ENCODE peak calls at places on chromosomes 2 and 18, in five cellular contexts. E is testis, F is uterus, H is PC-3, X is brain microvascular endothelial cell. N is an unnamed sample.

GRCh38 chr2:180314086-180314485 is 307.0 kb upstream of the CWC22 start:
- DNase-seq in X (peak; percentile 17), E (no peak), H (no peak), F (no peak), N (no peak)

GRCh38 chr2:134389331-134389835 is 135.5 kb downstream of the MGAT5 start:
- DNase-seq in H (no peak), F (no peak), X (no peak), E (no peak), N (no peak)

GRCh38 chr2:196249860-196250259 is 78.5 kb upstream of the STK17B start:
- DNase-seq in H (peak; percentile 58), E (no peak), F (no peak), X (no peak), N (peak; percentile 23)

GRCh38 chr2:207594731-207595130 is 30.5 kb downstream of the METTL21A start:
- DNase-seq in F (no peak), H (no peak), X (no peak), E (no peak), N (no peak)

GRCh38 chr2:230913812-230914211 is 11.2 kb downstream of the GPR55 start:
- DNase-seq in X (no peak), E (no peak), F (no peak), H (no peak), N (no peak)

GRCh38 chr2:241050624-241051577 is 51.2 kb downstream of the MTERF4 start:
- DNase-seq in H (no peak), E (peak; percentile 8), X (no peak), F (no peak), N (no peak)

GRCh38 chr18:6521804-6522418 is 107.2 kb upstream of the L3MBTL4 start:
- DNase-seq in H (peak; percentile 85), X (peak; percentile 63), E (peak; percentile 70), F (no peak), N (peak; percentile 13)

GRCh38 chr2:223696719-223697118 is 94.6 kb upstream of the SCG2 start:
- DNase-seq in E (no peak), H (peak; percentile 89), F (no peak), X (no peak), N (no peak)

GRCh38 chr2:71613566-71613952 is 160.2 kb downstream of the DYSF start:
- DNase-seq in X (no peak), E (no peak), H (no peak), F (no peak), N (no peak)

GRCh38 chr18:9755603-9756002 is 47.5 kb downstream of the RAB31 start:
- DNase-seq in F (no peak), E (no peak), H (no peak), X (peak; percentile 56), N (no peak)

DNA sequence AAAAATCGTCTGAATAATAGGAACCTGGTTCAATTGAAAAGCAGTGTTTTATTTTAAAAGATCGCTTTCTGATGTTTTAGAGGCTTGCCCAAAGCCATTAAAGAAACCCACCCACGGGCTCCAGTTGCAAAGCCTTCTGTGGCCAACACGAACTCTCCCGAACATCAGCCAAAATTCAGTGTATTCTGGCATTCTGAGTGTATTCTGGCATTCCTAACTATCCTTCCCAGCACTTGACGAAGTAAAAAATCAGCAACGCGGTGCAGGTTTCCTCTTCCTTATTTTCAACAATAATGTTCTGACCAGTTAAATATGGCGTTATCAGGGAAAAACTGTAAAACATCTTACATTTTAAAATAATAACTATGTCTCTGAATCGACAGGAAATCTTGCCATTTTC is 44.6 kb downstream of the ZNF516 start:
- DNase-seq in H (peak; percentile 4), E (peak; percentile 34), F (no peak), X (no peak), N (no peak)
- H3K4me3 ChIP-seq in H (peak overlapping the region; percentile 68), E (peak overlapping the region; percentile 54), F (peak overlapping the region; percentile 52), X (peak overlapping the region; percentile 59), N (peak overlapping the region; percentile 50)

GRCh38 chr2:1740714-1741584 is 3.4 kb downstream of the PXDN start:
- DNase-seq in H (no peak), E (peak; percentile 13), X (no peak), F (peak; percentile 11), N (no peak)
- H3K27ac ChIP-seq in H (peak overlapping the region; percentile 6), E (no peak overlapping the region), X (peak overlapping the region; percentile 70), F (peak overlapping the region; percentile 72), N (no peak overlapping the region)

GRCh38 chr2:119218478-119219064 is 5.1 kb upstream of the STEAP3 start:
- DNase-seq in E (peak; percentile 66), H (peak; percentile 38), F (no peak), X (peak; percentile 53), N (peak; percentile 84)
- TF ChIP-seq CTCF in E (no peak), H (peak; percentile 38), F (peak; percentile 35), X (peak; percentile 79), N (peak; percentile 86)

GRCh38 chr2:11373096-11373495 is 28.7 kb upstream of the ROCK2 start:
- DNase-seq in E (no peak), F (no peak), H (peak; percentile 67), X (no peak), N (no peak)

GRCh38 chr2:11376071-11376470 is 31.6 kb upstream of the ROCK2 start:
- DNase-seq in X (no peak), F (no peak), E (no peak), H (no peak), N (no peak)

GRCh38 chr2:11375689-11376027 is 31.2 kb upstream of the ROCK2 start:
- DNase-seq in X (no peak), F (no peak), E (no peak), H (no peak), N (no peak)

GRCh38 chr2:11377915-11378649 is 33.6 kb upstream of the ROCK2 start:
- DNase-seq in H (no peak), X (no peak), F (peak; percentile 79), E (no peak), N (no peak)

GRCh38 chr2:11375025-11375688 is 30.7 kb upstream of the ROCK2 start:
- DNase-seq in E (no peak), H (no peak), F (no peak), X (no peak), N (no peak)
- H3K4me3 ChIP-seq in E (no peak overlapping the region), H (no peak overlapping the region), F (no peak overlapping the region), X (no peak overlapping the region), N (no peak overlapping the region)

GRCh38 chr2:47070920-47071824 is 83.9 kb downstream of the STPG4 start:
- DNase-seq in X (peak; percentile 92), H (peak; percentile 77), F (peak; percentile 82), E (peak; percentile 68), N (peak; percentile 58)

GRCh38 chr2:47068966-47069627 is 86.0 kb downstream of the STPG4 start:
- DNase-seq in H (no peak), X (no peak), F (no peak), E (no peak), N (no peak)

GRCh38 chr2:47070155-47070919 is 84.8 kb downstream of the STPG4 start:
- DNase-seq in F (no peak), X (no peak), E (peak; percentile 66), H (no peak), N (no peak)

GRCh38 chr2:47067788-47068407 is 87.2 kb downstream of the STPG4 start:
- DNase-seq in F (no peak), X (no peak), H (no peak), E (no peak), N (no peak)

GRCh38 chr2:47069628-47070154 is 85.4 kb downstream of the STPG4 start:
- DNase-seq in X (no peak), F (no peak), H (peak; percentile 96), E (no peak), N (peak; percentile 97)
- H3K27ac ChIP-seq in X (peak overlapping the region; percentile 97), F (peak overlapping the region; percentile 98), H (peak overlapping the region; percentile 53), E (peak overlapping the region; percentile 86), N (peak overlapping the region; percentile 91)

GRCh38 chr18:31977270-31977872 is 34.4 kb upstream of the TRAPPC8 start:
- DNase-seq in X (peak; percentile 23), E (peak; percentile 19), F (peak; percentile 21), H (peak; percentile 9), N (peak; percentile 47)
- TF ChIP-seq CTCF in X (peak; percentile 73), E (peak; percentile 41), F (peak; percentile 63), H (peak; percentile 35), N (peak; percentile 70)

GRCh38 chr2:85325466-85325811 is 2.4 kb downstream of the TGOLN2 start:
- DNase-seq in X (no peak), E (no peak), H (no peak), F (no peak), N (no peak)
- H3K4me3 ChIP-seq in X (peak overlapping the region; percentile 85), E (peak overlapping the region; percentile 78), H (peak overlapping the region; percentile 92), F (peak overlapping the region; percentile 60), N (no peak overlapping the region)

DNA sequence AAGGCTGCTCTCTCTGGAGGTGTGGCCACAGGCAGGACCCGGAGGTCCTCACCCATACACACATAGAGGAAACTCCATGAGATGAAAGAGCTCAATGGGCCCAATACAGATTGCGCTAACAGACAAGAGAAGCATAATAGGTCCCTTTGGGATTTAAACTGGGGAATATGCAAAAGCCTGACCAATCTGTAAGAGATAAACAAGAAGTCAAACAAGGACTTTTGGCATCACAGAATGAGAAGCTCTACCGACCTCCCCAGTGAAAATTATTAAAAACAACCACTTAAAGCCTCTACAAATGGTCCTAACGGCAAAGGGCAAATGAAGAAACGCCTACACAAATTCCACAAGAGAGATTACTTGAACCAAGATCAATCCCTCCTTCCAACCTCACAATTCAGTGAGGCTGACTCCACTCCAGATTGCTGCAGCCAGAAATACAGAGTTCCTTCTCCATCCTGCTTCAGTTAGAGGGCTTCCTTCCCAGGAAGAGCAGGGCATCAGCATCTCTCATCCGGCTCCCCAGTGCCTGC is 10.8 kb downstream of the IWS1 start:
- DNase-seq in E (peak; percentile 47), H (no peak), F (no peak), X (no peak), N (no peak)
- H3K27ac ChIP-seq in E (peak overlapping the region; percentile 6), H (no peak overlapping the region), F (peak overlapping the region; percentile 67), X (peak overlapping the region; percentile 44), N (peak overlapping the region; percentile 48)

N was measured in thyroid gland.